ENCODE peak calls at places on chromosomes 6 and 20, in ten cellular contexts. Z is left ventricle myocardium inferior, M is esophagus muscularis mucosa, C is MM.1S, A is spleen, N is A673, B is A549, Q is HFF-Myc, L is uterus, S is ovary. Y is an unnamed sample.

GRCh38 chr6:101391772-101392560 is 1.5 kb upstream of the GRIK2 start:
- DNase-seq in N (no peak), B (no peak), Z (no peak), Q (no peak), A (no peak), S (no peak), C (no peak), M (peak; percentile 89), L (no peak), Y (no peak)

GRCh38 chr6:73985891-73986290 is 289.9 kb downstream of the CD109 start:
- DNase-seq in M (no peak), C (no peak), Z (no peak), N (peak; percentile 38), A (no peak), L (no peak), S (no peak), B (no peak), Q (peak; percentile 60), Y (no peak)

GRCh38 chr20:52003976-52004375 is 187.6 kb downstream of the ZFP64 start:
- DNase-seq in N (peak; percentile 70), C (no peak), Z (no peak), Q (no peak), L (no peak), B (no peak), A (no peak), S (no peak), M (no peak), Y (no peak)

GRCh38 chr6:21653902-21654301 is 60.4 kb downstream of the SOX4 start:
- DNase-seq in Q (no peak), C (no peak), N (no peak), A (no peak), S (no peak), L (no peak), B (no peak), M (no peak), Z (no peak), Y (no peak)

GRCh38 chr20:7272512-7272911 is 505.0 kb downstream of the BMP2 start:
- DNase-seq in N (peak; percentile 12), Z (no peak), C (no peak), A (no peak), Q (no peak), M (no peak), B (no peak), S (no peak), L (no peak), Y (no peak)

GRCh38 chr20:10671850-10672578 is 1.8 kb downstream of the JAG1 start:
- DNase-seq in N (peak; percentile 71), Z (peak; percentile 79), C (peak; percentile 44), M (no peak), A (peak; percentile 88), B (no peak), S (peak; percentile 76), L (peak; percentile 80), Q (no peak), Y (no peak)

GRCh38 chr20:36823126-36823525 is 49.6 kb upstream of the DSN1 start:
- DNase-seq in Z (no peak), B (no peak), S (no peak), Q (no peak), N (no peak), M (no peak), A (no peak), L (no peak), C (no peak), Y (no peak)

GRCh38 chr20:35215066-35215956 is 11.2 kb upstream of the MMP24 start:
- DNase-seq in Q (no peak), C (no peak), L (no peak), A (no peak), S (no peak), M (no peak), N (no peak), Z (no peak), B (peak; percentile 74), Y (no peak)

GRCh38 chr20:58150772-58151171 is 77.7 kb downstream of the ANKRD60 start:
- DNase-seq in N (no peak), C (no peak), M (no peak), Z (no peak), L (no peak), Q (no peak), S (no peak), B (no peak), A (no peak), Y (no peak)

GRCh38 chr20:58153121-58153520 is 75.3 kb downstream of the ANKRD60 start:
- DNase-seq in Q (no peak), N (no peak), L (no peak), B (no peak), S (no peak), M (no peak), A (no peak), Z (no peak), C (no peak), Y (no peak)

GRCh38 chr20:58154106-58154505 is 74.3 kb downstream of the ANKRD60 start:
- DNase-seq in N (no peak), A (no peak), B (no peak), Q (no peak), C (no peak), M (no peak), S (no peak), Z (no peak), L (no peak), Y (no peak)

GRCh38 chr20:58160451-58161051 is 67.9 kb downstream of the ANKRD60 start:
- DNase-seq in N (no peak), Z (no peak), L (no peak), A (no peak), S (no peak), C (no peak), B (no peak), Q (no peak), M (no peak), Y (no peak)

DNA sequence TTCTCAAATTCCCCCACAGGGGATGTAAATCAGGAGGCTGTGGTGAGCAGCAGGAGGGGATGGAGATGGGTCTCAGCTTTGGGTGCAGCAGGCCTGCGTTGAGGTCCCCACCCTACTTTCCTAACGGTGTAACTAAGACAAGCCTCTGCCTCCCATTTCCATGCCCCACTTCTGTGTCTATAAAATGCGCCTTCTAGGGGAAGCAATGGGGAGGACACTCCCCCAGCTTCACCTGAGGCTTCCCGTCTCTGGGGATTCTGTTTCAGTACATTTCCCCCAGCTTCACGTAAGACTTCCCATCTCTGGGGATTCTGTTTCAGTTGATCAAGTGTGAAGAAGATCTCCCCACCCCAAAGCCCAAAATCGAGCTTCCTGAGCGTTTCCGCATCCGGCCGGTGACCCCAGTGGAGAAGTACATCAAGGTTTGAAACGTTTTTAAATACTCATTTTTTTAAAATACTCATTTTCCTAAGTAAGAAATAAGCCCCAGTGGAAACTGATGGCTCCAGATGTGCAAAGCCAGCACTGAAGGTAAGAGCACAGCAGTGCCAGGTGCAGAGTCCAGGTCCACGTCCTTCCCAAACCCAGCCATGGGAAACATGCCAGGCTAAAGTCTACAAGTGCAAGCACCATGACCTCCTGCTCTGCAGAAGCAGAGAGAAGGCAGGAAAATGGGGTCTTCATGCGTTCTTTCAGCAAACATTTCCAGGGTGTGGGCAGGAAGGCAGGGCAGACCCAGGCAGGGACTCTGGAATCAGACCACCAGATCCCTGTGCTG is 73.1 kb downstream of the ANKRD60 start:
- DNase-seq in S (no peak), N (no peak), B (no peak), L (no peak), A (no peak), M (no peak), Z (no peak), C (no peak), Q (no peak), Y (no peak)
- TF ChIP-seq CTCF in S (no peak), N (no peak), B (no peak), L (no peak), A (no peak), M (no peak), Z (no peak), C (no peak), Q (no peak), Y (no peak)

GRCh38 chr6:45987866-45988265 is 27.8 kb downstream of the CLIC5 start:
- DNase-seq in A (no peak), M (no peak), N (no peak), L (no peak), C (no peak), Z (no peak), S (no peak), Q (no peak), B (no peak), Y (no peak)

GRCh38 chr6:45986746-45987274 is 28.9 kb downstream of the CLIC5 start:
- DNase-seq in Q (no peak), N (no peak), A (no peak), Z (no peak), S (no peak), C (no peak), M (no peak), L (no peak), B (no peak), Y (no peak)

GRCh38 chr6:45988635-45989034 is 27.0 kb downstream of the CLIC5 start:
- DNase-seq in B (no peak), L (no peak), C (no peak), A (no peak), Z (peak; percentile 61), M (no peak), Q (no peak), N (no peak), S (no peak), Y (no peak)

GRCh38 chr6:45990162-45990561 is 25.5 kb downstream of the CLIC5 start:
- DNase-seq in S (no peak), M (no peak), C (peak; percentile 68), B (no peak), Q (no peak), N (no peak), L (no peak), Z (no peak), A (no peak), Y (no peak)

DNA sequence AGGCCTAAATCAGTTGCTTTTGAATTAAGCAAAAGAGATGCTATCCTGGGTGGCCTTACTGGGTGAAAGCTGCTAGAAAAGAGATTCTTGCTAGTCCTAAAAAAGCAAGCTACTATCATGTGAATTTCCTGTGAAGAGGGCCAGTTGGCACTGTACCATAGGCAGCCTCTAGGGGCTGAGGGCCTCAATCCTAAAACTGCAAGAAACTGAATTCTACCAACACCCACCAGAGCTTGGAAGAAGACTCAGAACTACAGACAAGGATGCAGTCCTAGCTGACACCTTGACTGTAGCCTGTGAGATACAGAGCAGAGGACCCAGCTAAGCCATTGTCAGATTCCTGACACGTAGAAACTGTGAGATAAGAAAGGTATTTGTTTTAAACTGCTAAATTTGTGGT is 24.5 kb downstream of the CLIC5 start:
- DNase-seq in Q (no peak), A (no peak), N (no peak), Z (no peak), M (no peak), B (no peak), C (no peak), S (no peak), L (no peak), Y (no peak)
- TF ChIP-seq CTCF in Q (peak; percentile 20), A (no peak), N (no peak), Z (peak; percentile 25), M (no peak), B (no peak), C (no peak), S (no peak), L (no peak), Y (no peak)

GRCh38 chr6:15357832-15358231 is 112.0 kb downstream of the JARID2 start:
- DNase-seq in N (no peak), Q (no peak), L (no peak), S (no peak), A (no peak), C (no peak), Z (no peak), M (no peak), B (no peak), Y (no peak)
- TF ChIP-seq CTCF in N (no peak), Q (no peak), L (no peak), S (no peak), A (no peak), C (no peak), Z (no peak), M (no peak), B (no peak), Y (no peak)

GRCh38 chr20:60272790-60273189 is 314.6 kb downstream of the CDH26 start:
- DNase-seq in B (no peak), M (no peak), A (no peak), Z (no peak), C (no peak), S (no peak), Q (no peak), N (no peak), L (no peak), Y (no peak)

GRCh38 chr20:60268502-60268901 is 310.3 kb downstream of the CDH26 start:
- DNase-seq in S (no peak), N (no peak), Q (no peak), Z (no peak), M (no peak), L (no peak), B (no peak), C (no peak), A (no peak), Y (no peak)

GRCh38 chr20:60270341-60270740 is 312.1 kb downstream of the CDH26 start:
- DNase-seq in Q (no peak), L (no peak), Z (no peak), M (no peak), N (no peak), C (no peak), S (no peak), B (no peak), A (no peak), Y (no peak)

GRCh38 chr20:60269571-60270162 is 311.4 kb downstream of the CDH26 start:
- DNase-seq in Z (no peak), Q (no peak), L (no peak), N (no peak), S (no peak), M (no peak), B (no peak), A (no peak), C (no peak), Y (no peak)

GRCh38 chr20:60271597-60271996 is 313.4 kb downstream of the CDH26 start:
- DNase-seq in M (no peak), Q (no peak), L (no peak), C (no peak), N (no peak), Z (no peak), A (no peak), S (no peak), B (peak; percentile 15), Y (no peak)
- TF ChIP-seq CTCF in M (no peak), Q (peak; percentile 34), L (no peak), C (peak; percentile 21), N (peak; percentile 31), Z (peak; percentile 42), A (no peak), S (no peak), B (no peak), Y (peak; percentile 38)

Y was measured in CD14-positive monocyte.